ENCODE peak calls at places on chromosomes 11 and 22, in four cellular contexts. One of them, this sample, is unnamed.

GRCh38 chr11:86849679-86850078 is 49.3 kb downstream of the PRSS23 start:
- DNase-seq in stimulated activated CD4-positive, alpha-beta T cell treated with anti-CD3 and anti-CD28 coated beads, Interleukin-4, amount 100 ng/mL, for 4 hours: no peak
- DNase-seq in HEK293T: no peak
- DNase-seq in progenitor cell of endocrine pancreas: no peak
- DNase-seq in this sample: no peak

GRCh38 chr11:2797181-2797711 is 88.3 kb downstream of the CDKN1C start:
- DNase-seq in HEK293T: no peak
- DNase-seq in progenitor cell of endocrine pancreas: peak
- DNase-seq in stimulated activated CD4-positive, alpha-beta T cell treated with anti-CD3 and anti-CD28 coated beads, Interleukin-4, amount 100 ng/mL, for 4 hours: no peak
- DNase-seq in this sample: no peak

GRCh38 chr11:19595840-19596751 is 116.5 kb upstream of the NAV2 start:
- DNase-seq in progenitor cell of endocrine pancreas: no peak
- DNase-seq in HEK293T: no peak
- DNase-seq in stimulated activated CD4-positive, alpha-beta T cell treated with anti-CD3 and anti-CD28 coated beads, Interleukin-4, amount 100 ng/mL, for 4 hours: no peak
- DNase-seq in this sample: peak

GRCh38 chr11:100619484-100619883 is 67.6 kb upstream of the ARHGAP42 start:
- DNase-seq in stimulated activated CD4-positive, alpha-beta T cell treated with anti-CD3 and anti-CD28 coated beads, Interleukin-4, amount 100 ng/mL, for 4 hours: no peak
- DNase-seq in HEK293T: no peak
- DNase-seq in progenitor cell of endocrine pancreas: no peak
- DNase-seq in this sample: no peak

GRCh38 chr11:117523680-117524079 is 196.0 kb downstream of the CEP164 start:
- DNase-seq in stimulated activated CD4-positive, alpha-beta T cell treated with anti-CD3 and anti-CD28 coated beads, Interleukin-4, amount 100 ng/mL, for 4 hours: no peak
- DNase-seq in HEK293T: no peak
- DNase-seq in progenitor cell of endocrine pancreas: no peak
- DNase-seq in this sample: no peak

GRCh38 chr11:78860720-78861422 is 286.2 kb upstream of the NARS2 start:
- DNase-seq in stimulated activated CD4-positive, alpha-beta T cell treated with anti-CD3 and anti-CD28 coated beads, Interleukin-4, amount 100 ng/mL, for 4 hours: no peak
- DNase-seq in HEK293T: no peak
- DNase-seq in progenitor cell of endocrine pancreas: no peak
- DNase-seq in this sample: no peak

GRCh38 chr11:33996498-33997454 is 54.8 kb upstream of the CAPRIN1 start:
- DNase-seq in HEK293T: peak
- DNase-seq in stimulated activated CD4-positive, alpha-beta T cell treated with anti-CD3 and anti-CD28 coated beads, Interleukin-4, amount 100 ng/mL, for 4 hours: peak
- DNase-seq in progenitor cell of endocrine pancreas: peak
- DNase-seq in this sample: peak

GRCh38 chr22:42794551-42795510 is 62.2 kb downstream of the ARFGAP3 start:
- DNase-seq in stimulated activated CD4-positive, alpha-beta T cell treated with anti-CD3 and anti-CD28 coated beads, Interleukin-4, amount 100 ng/mL, for 4 hours: no peak
- DNase-seq in progenitor cell of endocrine pancreas: no peak
- DNase-seq in HEK293T: no peak
- DNase-seq in this sample: no peak

GRCh38 chr11:77968337-77968736 is 26.1 kb downstream of the INTS4 start:
- DNase-seq in stimulated activated CD4-positive, alpha-beta T cell treated with anti-CD3 and anti-CD28 coated beads, Interleukin-4, amount 100 ng/mL, for 4 hours: no peak
- DNase-seq in progenitor cell of endocrine pancreas: no peak
- DNase-seq in HEK293T: no peak
- DNase-seq in this sample: no peak

GRCh38 chr22:45974498-45974897 is 2.5 kb downstream of the WNT7B start:
- DNase-seq in HEK293T: no peak
- DNase-seq in stimulated activated CD4-positive, alpha-beta T cell treated with anti-CD3 and anti-CD28 coated beads, Interleukin-4, amount 100 ng/mL, for 4 hours: no peak
- DNase-seq in progenitor cell of endocrine pancreas: no peak
- DNase-seq in this sample: no peak

GRCh38 chr11:95308512-95309035 is 77.6 kb upstream of the SESN3 start:
- DNase-seq in HEK293T: no peak
- DNase-seq in progenitor cell of endocrine pancreas: no peak
- DNase-seq in stimulated activated CD4-positive, alpha-beta T cell treated with anti-CD3 and anti-CD28 coated beads, Interleukin-4, amount 100 ng/mL, for 4 hours: no peak
- DNase-seq in this sample: no peak

GRCh38 chr22:41940853-41941765 is 5.8 kb downstream of the CENPM start:
- DNase-seq in stimulated activated CD4-positive, alpha-beta T cell treated with anti-CD3 and anti-CD28 coated beads, Interleukin-4, amount 100 ng/mL, for 4 hours: peak
- DNase-seq in HEK293T: peak
- DNase-seq in progenitor cell of endocrine pancreas: peak
- DNase-seq in this sample: peak

GRCh38 chr11:15745266-15745665 is 611.1 kb downstream of the SOX6 start:
- DNase-seq in progenitor cell of endocrine pancreas: no peak
- DNase-seq in stimulated activated CD4-positive, alpha-beta T cell treated with anti-CD3 and anti-CD28 coated beads, Interleukin-4, amount 100 ng/mL, for 4 hours: no peak
- DNase-seq in HEK293T: no peak
- DNase-seq in this sample: no peak

GRCh38 chr11:34074391-34074790 is 22.9 kb downstream of the CAPRIN1 start:
- DNase-seq in HEK293T: no peak
- DNase-seq in progenitor cell of endocrine pancreas: no peak
- DNase-seq in stimulated activated CD4-positive, alpha-beta T cell treated with anti-CD3 and anti-CD28 coated beads, Interleukin-4, amount 100 ng/mL, for 4 hours: no peak
- DNase-seq in this sample: no peak

GRCh38 chr11:96234866-96235441 is 108.0 kb downstream of the MAML2 start:
- DNase-seq in stimulated activated CD4-positive, alpha-beta T cell treated with anti-CD3 and anti-CD28 coated beads, Interleukin-4, amount 100 ng/mL, for 4 hours: no peak
- DNase-seq in HEK293T: no peak
- DNase-seq in progenitor cell of endocrine pancreas: no peak
- DNase-seq in this sample: no peak

GRCh38 chr22:23313791-23314567 is 133.7 kb downstream of the BCR start:
- DNase-seq in HEK293T: no peak
- DNase-seq in stimulated activated CD4-positive, alpha-beta T cell treated with anti-CD3 and anti-CD28 coated beads, Interleukin-4, amount 100 ng/mL, for 4 hours: no peak
- DNase-seq in progenitor cell of endocrine pancreas: no peak
- DNase-seq in this sample: no peak

GRCh38 chr11:116439480-116439759 is 333.4 kb downstream of the BUD13 start:
- DNase-seq in HEK293T: no peak
- DNase-seq in progenitor cell of endocrine pancreas: no peak
- DNase-seq in stimulated activated CD4-positive, alpha-beta T cell treated with anti-CD3 and anti-CD28 coated beads, Interleukin-4, amount 100 ng/mL, for 4 hours: no peak
- DNase-seq in this sample: no peak

GRCh38 chr11:102560555-102561011 is 30.0 kb upstream of the MMP7 start:
- DNase-seq in HEK293T: no peak
- DNase-seq in progenitor cell of endocrine pancreas: no peak
- DNase-seq in stimulated activated CD4-positive, alpha-beta T cell treated with anti-CD3 and anti-CD28 coated beads, Interleukin-4, amount 100 ng/mL, for 4 hours: no peak
- DNase-seq in this sample: no peak

GRCh38 chr22:20819471-20819870 is 39.1 kb downstream of the PI4KA start:
- DNase-seq in HEK293T: no peak
- DNase-seq in stimulated activated CD4-positive, alpha-beta T cell treated with anti-CD3 and anti-CD28 coated beads, Interleukin-4, amount 100 ng/mL, for 4 hours: no peak
- DNase-seq in progenitor cell of endocrine pancreas: no peak
- DNase-seq in this sample: no peak

GRCh38 chr11:48031602-48032001 is 51.2 kb downstream of the PTPRJ start:
- DNase-seq in stimulated activated CD4-positive, alpha-beta T cell treated with anti-CD3 and anti-CD28 coated beads, Interleukin-4, amount 100 ng/mL, for 4 hours: no peak
- DNase-seq in progenitor cell of endocrine pancreas: no peak
- DNase-seq in HEK293T: no peak
- DNase-seq in this sample: no peak

GRCh38 chr11:6755303-6755952 is 16.3 kb downstream of the OR2AG2 start:
- DNase-seq in progenitor cell of endocrine pancreas: peak
- DNase-seq in HEK293T: peak
- DNase-seq in stimulated activated CD4-positive, alpha-beta T cell treated with anti-CD3 and anti-CD28 coated beads, Interleukin-4, amount 100 ng/mL, for 4 hours: peak
- DNase-seq in this sample: no peak

This sample was measured in brain pericyte.